ENCODE peak calls at places on chromosomes 12 and 14, in six cellular contexts. I is Panc1, B is body of pancreas, D is fibroblast of lung, Z is PC-9, H is K562. J is an unnamed sample.
A peak's percentile ranks its signal among the peaks of the same experiment; 100 is the strongest.

GRCh38 chr14:75063491-75064204 is at the start of gene ACYP1:
- DNase-seq in B (peak; percentile 92), Z (peak; percentile 91), D (peak; percentile 87), I (no peak), H (peak; percentile 90), J (peak; percentile 94)

GRCh38 chr14:86933460-86933859 is 1059.5 kb downstream of the GALC start:
- DNase-seq in B (no peak), I (no peak), Z (no peak), D (no peak), H (no peak), J (no peak)

GRCh38 chr12:108214486-108214885 is 85.4 kb downstream of the WSCD2 start:
- DNase-seq in H (peak; percentile 66), B (no peak), D (peak; percentile 7), Z (no peak), I (no peak), J (no peak)

GRCh38 chr12:1527789-1528188 is 66.6 kb downstream of the FBXL14 start:
- DNase-seq in Z (no peak), B (no peak), H (no peak), D (peak; percentile 51), I (no peak), J (no peak)

GRCh38 chr14:75987201-75987970 is 1.8 kb downstream of the IFT43 start:
- DNase-seq in Z (no peak), I (no peak), D (no peak), H (no peak), B (no peak), J (no peak)

GRCh38 chr14:32300146-32300545 is 29.0 kb upstream of the AKAP6 start:
- DNase-seq in H (no peak), B (no peak), Z (no peak), D (no peak), I (no peak), J (peak; percentile 24)

GRCh38 chr14:54564799-54565235 is 2.1 kb upstream of the SAMD4A start:
- DNase-seq in Z (no peak), I (no peak), H (no peak), B (no peak), D (peak; percentile 84), J (no peak)

GRCh38 chr14:98724734-98725133 is 547.3 kb downstream of the BCL11B start:
- DNase-seq in B (no peak), Z (no peak), H (no peak), D (no peak), I (no peak), J (no peak)

GRCh38 chr14:95515523-95516517 is 630 bp downstream of the SYNE3 start:
- DNase-seq in B (peak; percentile 72), I (no peak), D (no peak), H (peak; percentile 76), Z (no peak), J (peak; percentile 80)

GRCh38 chr14:54230645-54231044 is 166.2 kb upstream of the CDKN3 start:
- DNase-seq in D (no peak), Z (no peak), B (no peak), H (no peak), I (no peak), J (no peak)

GRCh38 chr14:59846595-59846994 is 24.0 kb downstream of the RTN1 start:
- DNase-seq in B (no peak), H (no peak), I (no peak), D (no peak), Z (no peak), J (no peak)

GRCh38 chr12:4119157-4119761 is 154.3 kb upstream of the CCND2 start:
- DNase-seq in I (no peak), B (no peak), Z (no peak), D (no peak), H (no peak), J (no peak)

GRCh38 chr12:96334502-96334901 is 65.7 kb downstream of the CDK17 start:
- DNase-seq in Z (no peak), H (no peak), B (no peak), I (no peak), D (no peak), J (no peak)

GRCh38 chr12:126219654-126220279 is 1154.5 kb downstream of the AACS start:
- DNase-seq in Z (no peak), H (no peak), D (no peak), I (no peak), B (no peak), J (no peak)

GRCh38 chr12:28975564-28976340 is 173.3 kb upstream of the FAR2 start:
- DNase-seq in B (no peak), Z (no peak), D (no peak), I (no peak), H (no peak), J (no peak)

GRCh38 chr12:39692258-39692853 is 72.8 kb upstream of the ABCD2 start:
- DNase-seq in I (no peak), Z (no peak), B (no peak), H (no peak), D (peak; percentile 26), J (no peak)

GRCh38 chr14:92638904-92639303 is 109.5 kb downstream of the LGMN start:
- DNase-seq in H (no peak), B (no peak), D (no peak), I (no peak), Z (no peak), J (no peak)

GRCh38 chr14:84080961-84081360 is 1449.0 kb upstream of the FLRT2 start:
- DNase-seq in I (no peak), H (no peak), D (no peak), Z (no peak), B (no peak), J (no peak)

GRCh38 chr14:74984241-74985027 is 18.3 kb upstream of the EIF2B2 start:
- DNase-seq in I (no peak), Z (no peak), H (no peak), B (no peak), D (no peak), J (no peak)

GRCh38 chr14:53808042-53808441 is 148.6 kb downstream of the BMP4 start:
- DNase-seq in D (no peak), I (no peak), H (no peak), B (no peak), Z (no peak), J (no peak)

GRCh38 chr12:117127933-117128823 is 29.0 kb upstream of the TESC start:
- DNase-seq in D (peak; percentile 26), Z (no peak), H (no peak), B (peak; percentile 31), I (no peak), J (no peak)

GRCh38 chr12:46160081-46160980 is 108.5 kb downstream of the SLC38A1 start:
- DNase-seq in Z (no peak), I (no peak), H (no peak), B (no peak), D (peak; percentile 69), J (peak; percentile 83)

GRCh38 chr14:103480595-103480994 is 42.0 kb downstream of the CKB start:
- DNase-seq in B (no peak), H (no peak), D (no peak), I (no peak), Z (no peak), J (no peak)

GRCh38 chr14:28731358-28731757 is 35.2 kb upstream of the FOXG1 start:
- DNase-seq in B (no peak), I (no peak), D (no peak), Z (no peak), H (no peak), J (no peak)
- TF ChIP-seq CTCF in B (no peak), I (no peak), D (no peak), Z (no peak), H (no peak), J (no peak)

GRCh38 chr14:72054929-72055328 is 122.7 kb downstream of the RGS6 start:
- DNase-seq in I (no peak), B (no peak), H (no peak), Z (no peak), D (no peak), J (no peak)

GRCh38 chr14:72049462-72049861 is 117.2 kb downstream of the RGS6 start:
- DNase-seq in H (no peak), B (no peak), Z (no peak), I (no peak), D (no peak), J (no peak)

DNA sequence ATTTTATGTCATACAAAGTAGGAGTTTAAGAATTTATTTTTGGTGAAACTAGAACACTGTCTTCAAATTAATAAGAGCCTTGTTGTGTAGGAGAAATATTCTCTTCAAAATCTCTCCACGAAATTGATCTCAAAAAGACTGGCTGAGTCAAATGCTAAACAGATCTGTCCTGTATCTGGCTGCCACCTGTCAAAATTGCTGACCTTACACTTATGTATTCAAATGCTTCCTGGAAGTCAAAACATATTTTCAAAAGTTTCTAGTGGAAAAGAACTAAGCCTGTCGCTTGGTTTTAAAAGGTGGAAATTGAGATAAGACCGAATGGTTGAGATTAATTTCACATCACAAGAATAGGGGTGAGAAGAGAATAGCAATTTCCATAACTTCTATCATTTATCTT is 121.4 kb downstream of the RGS6 start:
- DNase-seq in I (no peak), D (no peak), Z (no peak), H (no peak), B (no peak), J (no peak)
- H3K27me3 ChIP-seq in I (no peaks in the 10 kb centered on the region), D (no peaks in the 10 kb centered on the region), Z (peaks cover 14% of the 10 kb centered on the region), H (no peaks in the 10 kb centered on the region), B (no peaks in the 10 kb centered on the region), J (peaks cover 19% of the 10 kb centered on the region)

GRCh38 chr12:16076970-16077527 is 165.9 kb downstream of the DERA start:
- DNase-seq in Z (no peak), H (no peak), D (no peak), B (no peak), I (no peak), J (no peak)
- H3K4me3 ChIP-seq in Z (no peak overlapping the region), H (no peak overlapping the region), D (no peak overlapping the region), B (no peak overlapping the region), I (no peak overlapping the region), J (no peak overlapping the region)

GRCh38 chr12:57124259-57124877 is 3.9 kb upstream of the LRP1 start:
- DNase-seq in Z (peak; percentile 51), I (peak; percentile 53), D (peak; percentile 79), H (peak; percentile 76), B (peak; percentile 84), J (peak; percentile 82)
- TF ChIP-seq CTCF in Z (peak; percentile 95), I (peak; percentile 96), D (peak; percentile 95), H (peak; percentile 92), B (peak; percentile 88), J (peak; percentile 99)

J was measured in BE2C.